ENCODE peak calls at places on chromosome 7, in ten cellular contexts. Y is Right ventricle myocardium inferior; F is HAP-1; E is HT1080; W is activated CD8-positive, alpha-beta T cell treated with anti-CD3 and anti-CD28 coated beads, Interleukin-2, amount 10 ng/mL, durations not matched to agents 7 days and 5 days; L is glutamatergic neuron; N is tibial artery; H is brain microvascular endothelial cell; P is stomach; G is bronchial epithelial cell. B is an unnamed sample.

GRCh38 chr7:12239821-12240220 is 28.7 kb downstream of the TMEM106B start:
- DNase-seq in E (no peak), P (no peak), Y (no peak), W (no peak), L (no peak), N (no peak), H (no peak), F (no peak), G (no peak), B (no peak)

GRCh38 chr7:99000196-99000903 is 122.0 kb downstream of the TRRAP start:
- DNase-seq in N (peak; percentile 52), P (no peak), E (no peak), F (no peak), W (no peak), Y (no peak), H (no peak), L (no peak), G (no peak), B (no peak)

GRCh38 chr7:144818516-144818915 is 17.3 kb downstream of the TPK1 start:
- DNase-seq in L (no peak), N (no peak), P (no peak), W (peak; percentile 59), F (no peak), E (no peak), Y (no peak), H (peak; percentile 21), G (peak; percentile 3), B (no peak)

GRCh38 chr7:836429-836828 is 4.2 kb downstream of the SUN1 start:
- DNase-seq in G (no peak), Y (no peak), F (no peak), L (no peak), N (peak; percentile 86), P (no peak), E (peak; percentile 53), W (no peak), H (peak; percentile 65), B (no peak)

GRCh38 chr7:136057509-136057908 is 80.3 kb upstream of the MTPN start:
- DNase-seq in W (no peak), Y (no peak), L (no peak), N (no peak), E (no peak), G (no peak), P (no peak), F (no peak), H (no peak), B (no peak)

GRCh38 chr7:47328392-47329319 is 253.3 kb downstream of the TNS3 start:
- DNase-seq in E (no peak), P (no peak), G (no peak), W (no peak), H (no peak), Y (no peak), F (no peak), N (no peak), L (peak; percentile 40), B (no peak)

GRCh38 chr7:101859411-101860106 is 42.1 kb downstream of the CUX1 start:
- DNase-seq in F (no peak), L (no peak), W (no peak), Y (no peak), N (no peak), H (no peak), E (no peak), G (no peak), P (no peak), B (no peak)

GRCh38 chr7:105439174-105439893 is 50.6 kb upstream of the SRPK2 start:
- DNase-seq in F (no peak), H (peak; percentile 28), N (no peak), E (peak; percentile 77), W (no peak), L (no peak), G (peak; percentile 97), P (peak; percentile 37), Y (no peak), B (no peak)

GRCh38 chr7:16284581-16284980 is 136.8 kb downstream of the CRPPA start:
- DNase-seq in H (no peak), F (no peak), N (no peak), L (no peak), G (no peak), Y (no peak), W (no peak), P (no peak), E (no peak), B (no peak)

GRCh38 chr7:132433286-132433685 is 143.0 kb downstream of the PLXNA4 start:
- DNase-seq in N (no peak), G (no peak), F (no peak), L (no peak), W (peak; percentile 64), Y (no peak), P (no peak), E (no peak), H (no peak), B (peak; percentile 71)

GRCh38 chr7:151864081-151864480 is 12.8 kb downstream of the PRKAG2 start:
- DNase-seq in G (no peak), F (no peak), Y (peak; percentile 41), E (no peak), P (no peak), W (no peak), L (no peak), N (no peak), H (no peak), B (no peak)

GRCh38 chr7:4227105-4228010 is 454.7 kb upstream of the FOXK1 start:
- DNase-seq in G (no peak), H (no peak), L (peak; percentile 51), F (no peak), E (no peak), Y (no peak), W (no peak), P (no peak), N (no peak), B (no peak)

GRCh38 chr7:128891110-128891941 is 19.2 kb downstream of the KCP start:
- DNase-seq in H (no peak), F (no peak), P (no peak), L (no peak), N (no peak), W (no peak), Y (peak; percentile 43), G (no peak), E (no peak), B (no peak)

GRCh38 chr7:80596933-80597517 is 41.4 kb upstream of the CD36 start:
- DNase-seq in P (no peak), W (no peak), H (no peak), E (no peak), N (no peak), G (no peak), F (no peak), Y (no peak), L (no peak), B (no peak)

GRCh38 chr7:155017834-155018233 is 14.9 kb upstream of the PAXIP1 start:
- DNase-seq in H (no peak), F (no peak), Y (no peak), N (no peak), G (no peak), W (no peak), L (no peak), E (no peak), P (no peak), B (no peak)

GRCh38 chr7:137986252-137987010 is 15.5 kb downstream of the CREB3L2 start:
- DNase-seq in W (no peak), Y (no peak), E (no peak), L (no peak), N (no peak), G (peak; percentile 63), H (no peak), P (peak; percentile 35), F (no peak), B (no peak)

GRCh38 chr7:2204446-2204845 is 28.3 kb downstream of the MAD1L1 start:
- DNase-seq in L (no peak), Y (peak; percentile 54), H (no peak), N (no peak), W (no peak), E (no peak), P (no peak), F (no peak), G (no peak), B (no peak)

GRCh38 chr7:27213904-27214586 is 14.2 kb upstream of the HOXA13 start:
- DNase-seq in E (no peak), H (no peak), N (no peak), P (no peak), G (no peak), F (no peak), L (no peak), W (no peak), Y (no peak), B (no peak)

GRCh38 chr7:36916116-36916515 is 191.8 kb upstream of the AOAH start:
- DNase-seq in H (no peak), F (no peak), Y (no peak), N (no peak), L (no peak), W (no peak), G (no peak), E (no peak), P (no peak), B (no peak)

GRCh38 chr7:55415173-55415778 is 50.1 kb downstream of the LANCL2 start:
- DNase-seq in P (peak; percentile 84), W (peak; percentile 87), E (peak; percentile 61), H (peak; percentile 71), F (peak; percentile 57), Y (peak; percentile 86), N (peak; percentile 80), L (peak; percentile 84), G (peak; percentile 65), B (peak; percentile 71)

GRCh38 chr7:85890244-85890811 is 703.5 kb upstream of the SEMA3D start:
- DNase-seq in G (peak; percentile 38), F (peak; percentile 57), Y (no peak), E (peak; percentile 6), L (no peak), H (no peak), P (no peak), N (no peak), W (no peak), B (peak; percentile 6)

GRCh38 chr7:43248961-43249807 is 136.7 kb downstream of the HECW1 start:
- DNase-seq in L (no peak), P (peak; percentile 50), E (peak; percentile 78), N (no peak), F (no peak), H (peak; percentile 52), W (no peak), Y (no peak), G (peak; percentile 37), B (no peak)

GRCh38 chr7:157224627-157225026 is 85.9 kb downstream of the UBE3C start:
- DNase-seq in N (no peak), H (peak; percentile 6), P (no peak), Y (no peak), L (no peak), W (no peak), G (peak; percentile 13), F (peak; percentile 33), E (peak; percentile 20), B (peak; percentile 33)

GRCh38 chr7:2104107-2104710 is 128.5 kb downstream of the MAD1L1 start:
- DNase-seq in P (peak; percentile 67), L (peak; percentile 88), Y (peak; percentile 93), N (peak; percentile 91), H (peak; percentile 89), G (peak; percentile 34), W (peak; percentile 86), F (peak; percentile 88), E (no peak), B (peak; percentile 49)

GRCh38 chr7:46444266-46444665 is 523.2 kb upstream of the IGFBP3 start:
- DNase-seq in G (peak; percentile 17), E (peak; percentile 37), W (no peak), F (no peak), Y (no peak), P (no peak), H (no peak), L (no peak), N (no peak), B (no peak)

GRCh38 chr7:74364061-74364460 is 74.9 kb downstream of the CLIP2 start:
- DNase-seq in P (no peak), F (no peak), N (no peak), W (no peak), H (no peak), L (peak; percentile 30), Y (no peak), G (no peak), E (no peak), B (no peak)

GRCh38 chr7:40232242-40232929 is 97.6 kb downstream of the SUGCT start:
- DNase-seq in P (no peak), W (peak; percentile 40), F (peak; percentile 60), N (no peak), L (no peak), Y (no peak), G (peak; percentile 49), E (peak; percentile 58), H (peak; percentile 74), B (peak; percentile 39)

GRCh38 chr7:133481676-133482075 is 228.8 kb downstream of the EXOC4 start:
- DNase-seq in W (no peak), L (no peak), H (peak; percentile 82), E (peak; percentile 88), G (peak; percentile 59), F (no peak), P (no peak), Y (no peak), N (no peak), B (no peak)

B was measured in Jurkat, Clone E6-1.